ENCODE peak calls at places on chromosomes 13 and 19, in eight cellular contexts. One of them, this sample, is unnamed.
A peak's percentile ranks its signal among the peaks of the same experiment; 100 is the strongest.

GRCh38 chr19:39277598-39277997 is 9.4 kb downstream of the IFNL2 start:
- DNase-seq in uterus: no peak
- DNase-seq in cardiac muscle cell: no peak
- DNase-seq in neural progenitor cell: no peak
- DNase-seq in A549: no peak
- DNase-seq in MCF 10A: peak; percentile 27
- DNase-seq in AG09309: no peak
- DNase-seq in stomach: no peak
- DNase-seq in this sample: no peak

GRCh38 chr13:32538234-32538620 is 368 bp downstream of the N4BP2L2 start:
- DNase-seq in uterus: no peak
- DNase-seq in cardiac muscle cell: peak; percentile 65
- DNase-seq in neural progenitor cell: peak; percentile 66
- DNase-seq in A549: peak; percentile 8
- DNase-seq in MCF 10A: no peak
- DNase-seq in AG09309: no peak
- DNase-seq in stomach: peak; percentile 63
- DNase-seq in this sample: peak; percentile 84

GRCh38 chr13:97179501-97179900 is 42.6 kb upstream of the MBNL2 start:
- DNase-seq in uterus: no peak
- DNase-seq in cardiac muscle cell: no peak
- DNase-seq in neural progenitor cell: no peak
- DNase-seq in A549: no peak
- DNase-seq in MCF 10A: no peak
- DNase-seq in AG09309: no peak
- DNase-seq in stomach: no peak
- DNase-seq in this sample: no peak

GRCh38 chr19:768424-768823 is 17.5 kb downstream of the MISP start:
- DNase-seq in uterus: no peak
- DNase-seq in cardiac muscle cell: peak; percentile 30
- DNase-seq in neural progenitor cell: no peak
- DNase-seq in A549: no peak
- DNase-seq in MCF 10A: no peak
- DNase-seq in AG09309: peak; percentile 70
- DNase-seq in stomach: no peak
- DNase-seq in this sample: no peak

GRCh38 chr13:51423766-51424165 is 29.1 kb downstream of the INTS6 start:
- DNase-seq in uterus: no peak
- DNase-seq in cardiac muscle cell: no peak
- DNase-seq in neural progenitor cell: no peak
- DNase-seq in A549: no peak
- DNase-seq in MCF 10A: no peak
- DNase-seq in AG09309: no peak
- DNase-seq in stomach: no peak
- DNase-seq in this sample: no peak

GRCh38 chr13:32733685-32734084 is 147.4 kb downstream of the PDS5B start:
- DNase-seq in uterus: no peak
- DNase-seq in cardiac muscle cell: no peak
- DNase-seq in neural progenitor cell: no peak
- DNase-seq in A549: no peak
- DNase-seq in MCF 10A: peak; percentile 7
- DNase-seq in AG09309: no peak
- DNase-seq in stomach: no peak
- DNase-seq in this sample: no peak

GRCh38 chr19:28569132-28570114 is 643.5 kb downstream of the UQCRFS1 start:
- DNase-seq in uterus: no peak
- DNase-seq in cardiac muscle cell: no peak
- DNase-seq in neural progenitor cell: no peak
- DNase-seq in A549: no peak
- DNase-seq in MCF 10A: no peak
- DNase-seq in AG09309: no peak
- DNase-seq in stomach: no peak
- DNase-seq in this sample: no peak

GRCh38 chr19:30350995-30351394 is 21.2 kb upstream of the ZNF536 start:
- DNase-seq in uterus: no peak
- DNase-seq in cardiac muscle cell: no peak
- DNase-seq in neural progenitor cell: no peak
- DNase-seq in A549: no peak
- DNase-seq in MCF 10A: no peak
- DNase-seq in AG09309: no peak
- DNase-seq in stomach: no peak
- DNase-seq in this sample: no peak

GRCh38 chr13:70098669-70099068 is 9.0 kb upstream of the ATXN8OS start:
- DNase-seq in uterus: no peak
- DNase-seq in cardiac muscle cell: peak; percentile 14
- DNase-seq in neural progenitor cell: no peak
- DNase-seq in A549: no peak
- DNase-seq in MCF 10A: peak; percentile 8
- DNase-seq in AG09309: no peak
- DNase-seq in stomach: no peak
- DNase-seq in this sample: no peak

GRCh38 chr19:4662812-4663211 is 7.3 kb downstream of the MYDGF start:
- DNase-seq in uterus: no peak
- DNase-seq in cardiac muscle cell: no peak
- DNase-seq in neural progenitor cell: no peak
- DNase-seq in A549: no peak
- DNase-seq in MCF 10A: no peak
- DNase-seq in AG09309: no peak
- DNase-seq in stomach: no peak
- DNase-seq in this sample: no peak

GRCh38 chr19:4662020-4662695 is 8.0 kb downstream of the MYDGF start:
- DNase-seq in uterus: no peak
- DNase-seq in cardiac muscle cell: no peak
- DNase-seq in neural progenitor cell: no peak
- DNase-seq in A549: no peak
- DNase-seq in MCF 10A: no peak
- DNase-seq in AG09309: no peak
- DNase-seq in stomach: no peak
- DNase-seq in this sample: no peak

GRCh38 chr19:4660993-4661392 is 9.1 kb downstream of the MYDGF start:
- DNase-seq in uterus: no peak
- DNase-seq in cardiac muscle cell: no peak
- DNase-seq in neural progenitor cell: no peak
- DNase-seq in A549: no peak
- DNase-seq in MCF 10A: no peak
- DNase-seq in AG09309: no peak
- DNase-seq in stomach: no peak
- DNase-seq in this sample: no peak

GRCh38 chr19:4657835-4658234 is 12.3 kb downstream of the MYDGF start:
- DNase-seq in uterus: no peak
- DNase-seq in cardiac muscle cell: no peak
- DNase-seq in neural progenitor cell: no peak
- DNase-seq in A549: no peak
- DNase-seq in MCF 10A: no peak
- DNase-seq in AG09309: no peak
- DNase-seq in stomach: no peak
- DNase-seq in this sample: no peak

DNA sequence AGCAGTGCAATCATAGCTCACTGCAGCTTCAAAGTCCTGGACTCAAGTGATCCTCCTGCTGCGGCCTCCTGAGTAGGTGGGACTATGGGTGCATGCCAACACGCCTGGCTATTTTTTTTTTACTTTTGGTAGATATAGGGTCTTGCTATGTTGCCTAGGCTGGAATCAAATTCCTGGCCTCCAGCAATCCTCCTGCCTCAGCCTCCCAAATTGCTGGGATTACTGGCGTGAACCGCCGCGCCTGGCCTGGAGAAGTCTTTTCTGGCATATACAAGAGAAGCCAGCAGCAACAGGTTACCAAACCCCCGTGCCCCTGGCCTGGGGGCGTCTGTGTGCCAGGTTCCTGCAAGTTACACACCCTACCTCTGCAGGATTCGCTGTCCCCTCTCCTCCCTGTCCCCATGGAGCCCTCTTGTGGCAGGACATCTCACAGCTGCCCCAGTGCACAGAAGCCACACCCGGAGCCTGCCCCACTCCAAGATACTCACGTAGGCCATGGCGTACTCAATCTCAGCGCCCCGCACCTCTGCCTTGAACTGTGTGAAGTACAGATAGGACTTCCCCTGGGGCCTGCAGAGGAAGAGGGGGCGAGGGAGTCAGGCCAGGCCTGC is 9.9 kb downstream of the MYDGF start:
- DNase-seq in uterus: no peak
- DNase-seq in cardiac muscle cell: peak; percentile 41
- DNase-seq in neural progenitor cell: peak; percentile 58
- DNase-seq in A549: peak; percentile 39
- DNase-seq in MCF 10A: peak; percentile 48
- DNase-seq in AG09309: no peak
- DNase-seq in stomach: peak; percentile 45
- DNase-seq in this sample: peak; percentile 35
- TF ChIP-seq CTCF in uterus: no peak
- TF ChIP-seq CTCF in cardiac muscle cell: peak; percentile 18
- TF ChIP-seq CTCF in neural progenitor cell: peak; percentile 42
- TF ChIP-seq CTCF in A549: peak; percentile 25
- TF ChIP-seq CTCF in MCF 10A: no peak
- TF ChIP-seq CTCF in AG09309: peak; percentile 10
- TF ChIP-seq CTCF in stomach: no peak
- TF ChIP-seq CTCF in this sample: no peak

DNA sequence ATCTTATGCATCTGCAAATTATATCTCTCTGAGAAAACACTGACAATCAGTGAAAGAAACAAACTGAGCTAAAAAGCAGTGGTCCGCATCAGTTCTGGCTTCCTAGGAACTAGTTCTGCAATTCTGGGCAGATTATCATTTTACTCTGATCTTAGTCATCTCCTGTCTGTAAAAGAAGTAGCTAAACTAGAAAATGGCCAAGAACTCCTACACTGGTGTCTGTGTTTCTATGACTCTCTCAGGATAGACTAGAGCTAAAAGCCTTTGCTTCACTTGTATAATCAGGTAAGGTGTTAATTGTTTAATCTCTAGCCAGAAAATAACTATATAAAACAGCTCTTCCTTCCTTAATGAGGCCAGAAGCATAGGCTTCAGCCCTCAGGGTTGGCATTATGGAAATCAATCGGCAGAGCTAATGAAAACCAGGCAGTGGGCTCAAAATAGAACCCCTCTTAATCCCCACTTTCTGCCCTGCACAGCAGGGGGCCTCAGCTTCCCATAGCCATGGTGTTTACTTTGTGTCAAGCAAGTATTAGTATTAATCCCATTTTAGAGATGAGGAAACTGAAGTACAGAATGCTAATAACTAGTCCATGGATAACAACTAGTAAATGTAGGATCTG is 459.2 kb downstream of the FGF14 start:
- DNase-seq in uterus: no peak
- DNase-seq in cardiac muscle cell: no peak
- DNase-seq in neural progenitor cell: peak; percentile 49
- DNase-seq in A549: no peak
- DNase-seq in MCF 10A: no peak
- DNase-seq in AG09309: no peak
- DNase-seq in stomach: no peak
- DNase-seq in this sample: no peak
- TF ChIP-seq CTCF in uterus: no peak
- TF ChIP-seq CTCF in cardiac muscle cell: no peak
- TF ChIP-seq CTCF in neural progenitor cell: no peak
- TF ChIP-seq CTCF in A549: no peak
- TF ChIP-seq CTCF in MCF 10A: no peak
- TF ChIP-seq CTCF in AG09309: no peak
- TF ChIP-seq CTCF in stomach: no peak
- TF ChIP-seq CTCF in this sample: no peak

DNA sequence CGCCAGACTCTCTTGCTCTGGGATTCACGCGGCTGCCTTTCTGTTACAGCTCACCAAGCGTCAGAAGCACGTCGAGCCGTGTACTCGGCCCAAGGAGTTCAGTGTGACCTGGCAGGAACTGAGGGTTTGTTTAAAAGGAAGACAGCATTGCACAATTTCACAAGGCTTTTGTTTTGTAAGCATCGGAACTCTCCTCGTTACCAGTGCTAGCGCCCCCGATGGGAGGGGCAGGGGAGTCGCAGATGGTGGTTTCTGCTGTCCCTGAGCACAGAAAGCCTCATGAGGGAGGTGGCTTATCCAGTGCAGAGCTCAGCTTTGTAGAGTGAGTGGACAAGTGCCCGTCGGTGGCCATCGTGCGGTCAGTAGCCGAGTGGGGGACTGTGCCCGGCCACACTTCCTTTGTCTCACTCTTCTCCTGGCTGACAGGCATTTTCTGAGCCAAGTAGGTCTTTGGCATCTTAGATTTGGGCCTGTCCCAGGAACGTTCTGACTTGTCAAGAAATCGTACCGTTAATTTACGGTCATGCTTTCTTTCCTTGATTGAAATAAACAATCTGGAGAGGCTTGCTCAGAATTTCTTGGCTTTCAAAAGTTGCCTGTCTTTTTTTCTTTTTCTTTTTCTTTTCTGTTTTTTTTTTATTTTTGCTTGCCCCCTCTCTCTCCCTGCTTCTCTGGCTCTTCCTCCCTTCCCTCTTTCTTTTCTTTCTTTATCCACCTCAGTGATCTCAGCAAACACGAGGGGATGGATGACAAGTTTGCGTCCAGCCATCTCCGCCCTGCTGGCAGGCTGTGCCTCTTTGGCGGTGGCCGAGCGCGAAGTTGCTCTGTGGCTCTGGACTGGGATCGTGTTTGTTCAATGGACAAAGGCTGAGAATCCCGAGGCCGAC is 7.7 kb downstream of the KDM4B start:
- DNase-seq in uterus: peak; percentile 95
- DNase-seq in cardiac muscle cell: no peak
- DNase-seq in neural progenitor cell: peak; percentile 44
- DNase-seq in A549: peak; percentile 62
- DNase-seq in MCF 10A: peak; percentile 97
- DNase-seq in AG09309: peak; percentile 89
- DNase-seq in stomach: peak; percentile 53
- DNase-seq in this sample: no peak
- TF ChIP-seq CTCF in uterus: peak; percentile 55
- TF ChIP-seq CTCF in cardiac muscle cell: peak; percentile 78
- TF ChIP-seq CTCF in neural progenitor cell: peak; percentile 39
- TF ChIP-seq CTCF in A549: peak; percentile 12
- TF ChIP-seq CTCF in MCF 10A: peak; percentile 58
- TF ChIP-seq CTCF in AG09309: peak; percentile 61
- TF ChIP-seq CTCF in stomach: no peak
- TF ChIP-seq CTCF in this sample: no peak

DNA sequence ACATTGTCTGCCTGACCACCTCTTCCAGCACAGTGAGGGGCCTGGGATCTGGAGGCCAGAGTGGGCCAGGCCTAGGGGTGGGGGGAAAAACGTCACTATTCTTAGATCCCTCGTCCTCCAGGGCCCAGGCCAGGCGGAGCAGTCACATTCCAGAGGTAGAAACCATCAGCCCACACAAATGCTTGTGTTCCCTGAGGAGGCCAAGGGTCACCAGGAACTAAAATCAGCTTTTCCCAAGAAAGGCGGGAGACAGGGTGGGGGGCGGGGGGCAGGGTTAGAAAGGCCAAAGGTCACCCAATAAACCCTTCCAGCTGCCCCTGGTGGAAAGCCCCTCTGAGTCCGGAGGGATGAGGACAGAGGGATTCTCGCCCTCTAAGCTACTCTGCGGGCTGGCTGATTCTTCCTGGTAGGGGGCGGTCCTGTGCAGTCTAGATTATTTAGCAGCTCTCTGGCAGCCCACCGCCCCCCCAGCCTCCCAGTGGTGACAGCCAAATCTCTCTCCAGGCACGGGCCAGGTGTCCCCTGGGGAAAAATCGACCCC is 23.5 kb upstream of the CCL25 start:
- DNase-seq in uterus: no peak
- DNase-seq in cardiac muscle cell: peak; percentile 65
- DNase-seq in neural progenitor cell: peak; percentile 98
- DNase-seq in A549: no peak
- DNase-seq in MCF 10A: no peak
- DNase-seq in AG09309: no peak
- DNase-seq in stomach: no peak
- DNase-seq in this sample: no peak
- TF ChIP-seq CTCF in uterus: no peak
- TF ChIP-seq CTCF in cardiac muscle cell: no peak
- TF ChIP-seq CTCF in neural progenitor cell: peak; percentile 41
- TF ChIP-seq CTCF in A549: no peak
- TF ChIP-seq CTCF in MCF 10A: no peak
- TF ChIP-seq CTCF in AG09309: no peak
- TF ChIP-seq CTCF in stomach: no peak
- TF ChIP-seq CTCF in this sample: no peak

GRCh38 chr13:28231642-28232041 is 93.3 kb downstream of the PAN3 start:
- DNase-seq in uterus: no peak
- DNase-seq in cardiac muscle cell: no peak
- DNase-seq in neural progenitor cell: no peak
- DNase-seq in A549: no peak
- DNase-seq in MCF 10A: no peak
- DNase-seq in AG09309: no peak
- DNase-seq in stomach: no peak
- DNase-seq in this sample: no peak
- TF ChIP-seq CTCF in uterus: no peak
- TF ChIP-seq CTCF in cardiac muscle cell: no peak
- TF ChIP-seq CTCF in neural progenitor cell: no peak
- TF ChIP-seq CTCF in A549: no peak
- TF ChIP-seq CTCF in MCF 10A: no peak
- TF ChIP-seq CTCF in AG09309: no peak
- TF ChIP-seq CTCF in stomach: no peak
- TF ChIP-seq CTCF in this sample: no peak

This sample was measured in activated CD8-positive, alpha-beta T cell treated with anti-CD3 and anti-CD28 coated beads for 36 hours.